ENCODE peak calls at places on chromosomes 16 and 17, in four cellular contexts. A is GM23248, N is ovary, Q is psoas muscle. R is an unnamed sample. For H3K4me1, H3K27me3 and H3K36me3, the result is how much of the 10 kb centered on the place peaks cover.

GRCh38 chr16:80174416-80174815 is 366.4 kb upstream of the DYNLRB2 start:
- DNase-seq in Q (no peak), N (no peak), A (peak), R (no peak)

GRCh38 chr17:9401434-9401833 is 174.2 kb downstream of the STX8 start:
- DNase-seq in A (peak), N (no peak), Q (no peak), R (no peak)

GRCh38 chr17:6070280-6070894 is at the start of gene WSCD1:
- DNase-seq in N (no peak), A (peak), Q (peak), R (no peak)

GRCh38 chr16:67389911-67390815 is 3.1 kb downstream of the TPPP3 start:
- DNase-seq in A (no peak), Q (peak), N (no peak), R (peak)

GRCh38 chr17:80431246-80432195 is 16.6 kb downstream of the ENDOV start:
- DNase-seq in Q (no peak), N (peak), A (no peak), R (no peak)

GRCh38 chr16:79707867-79708266 is 107.3 kb upstream of the MAF start:
- DNase-seq in N (peak), Q (peak), A (peak), R (peak)

GRCh38 chr16:87017388-87018012 is 299.7 kb downstream of the C16orf95 start:
- DNase-seq in Q (no peak), A (peak), N (no peak), R (no peak)

GRCh38 chr17:82060001-82060380 is 5.6 kb downstream of the DUS1L start:
- DNase-seq in Q (no peak), N (no peak), A (no peak), R (no peak)

GRCh38 chr16:3780570-3780969 is 63.2 kb upstream of the TRAP1 start:
- DNase-seq in A (peak), N (no peak), Q (no peak), R (no peak)

GRCh38 chr17:65931246-65932149 is 260.4 kb downstream of the CEP112 start:
- DNase-seq in A (peak), N (no peak), Q (no peak), R (peak)

GRCh38 chr17:50260501-50260911 is 13.8 kb upstream of the TMEM92 start:
- DNase-seq in A (no peak), Q (no peak), N (peak), R (no peak)

GRCh38 chr16:81443688-81444447 is 740 bp upstream of the CMIP start:
- DNase-seq in A (no peak), Q (peak), N (peak), R (peak)

GRCh38 chr16:82627811-82628339 is 1.1 kb downstream of the CDH13 start:
- DNase-seq in N (no peak), A (peak), Q (no peak), R (peak)

GRCh38 chr17:8747731-8748130 is 3.1 kb upstream of the CCDC42 start:
- DNase-seq in Q (no peak), A (no peak), N (no peak), R (no peak)

GRCh38 chr16:14303654-14304394 is 232.7 kb downstream of the MRTFB start:
- DNase-seq in N (no peak), Q (peak), A (peak), R (no peak)

GRCh38 chr16:78249056-78249455 is 149.6 kb downstream of the WWOX start:
- DNase-seq in Q (no peak), N (no peak), A (no peak), R (peak)

DNA sequence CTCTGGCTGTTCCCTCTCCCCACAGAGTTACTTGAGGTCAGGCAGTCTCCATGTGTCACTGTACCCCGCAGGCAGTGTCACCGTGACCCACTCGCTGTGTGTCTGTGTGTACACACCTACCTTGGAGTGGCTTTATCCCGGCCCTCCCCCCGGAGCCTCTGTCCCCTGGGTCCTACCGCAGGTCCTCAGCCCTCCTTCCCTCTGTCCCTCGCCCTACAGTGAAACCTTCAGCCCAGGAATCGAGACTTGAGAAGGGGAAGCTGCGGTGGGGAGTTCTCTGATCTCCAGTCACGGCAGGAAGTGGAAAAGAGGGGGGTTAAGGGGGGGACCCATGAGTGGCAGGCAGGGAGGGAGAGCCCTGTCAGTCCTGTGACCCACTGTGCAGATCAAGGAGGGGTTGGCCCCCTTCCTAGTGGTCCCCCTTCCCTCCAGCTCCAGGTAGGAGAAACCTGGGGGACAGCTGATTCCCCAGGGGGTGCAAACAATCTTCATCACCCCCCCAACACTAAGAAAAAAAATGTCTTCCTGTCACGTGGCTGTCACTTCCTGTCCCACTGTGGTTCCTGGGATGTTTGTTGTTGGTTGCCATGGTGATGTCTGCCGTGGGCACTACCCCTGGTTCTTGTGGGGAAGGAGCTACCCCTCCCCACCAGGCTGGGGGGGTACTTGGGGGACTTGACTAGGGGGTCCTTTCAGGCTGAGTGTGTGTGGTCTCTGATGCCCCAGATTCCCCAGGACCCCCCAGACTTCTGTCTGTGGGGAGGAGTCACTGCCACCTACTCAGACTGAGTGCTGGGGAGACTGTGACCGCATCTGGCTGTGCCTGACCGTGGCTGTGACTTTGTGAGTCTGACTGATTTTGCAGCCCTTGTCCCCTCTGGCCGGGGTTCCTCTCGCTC is 13.7 kb downstream of the RARA start:
- DNase-seq in Q (peak), N (peak), A (peak), R (peak)
- H3K4me1 ChIP-seq in Q (half or more), N (half or more), A (half or more), R (half or more)

GRCh38 chr17:75152971-75153853 is 1.1 kb downstream of the JPT1 start:
- DNase-seq in N (no peak), A (peak), Q (no peak), R (no peak)
- H3K27me3 ChIP-seq in N (under half), A (under half), Q (under half), R (under half)

GRCh38 chr17:28883967-28884702 is 13.4 kb downstream of the FLOT2 start:
- DNase-seq in A (no peak), Q (no peak), N (no peak), R (no peak)
- H3K36me3 ChIP-seq in A (under half), Q (under half), N (under half), R (half or more)

GRCh38 chr17:41986634-41987033 is 20.0 kb downstream of the CNP start:
- DNase-seq in Q (no peak), N (no peak), A (no peak), R (no peak)
- H3K4me1 ChIP-seq in Q (under half), N (under half), A (under half), R (under half)

GRCh38 chr17:17096438-17097178 is 54.4 kb downstream of the MPRIP start:
- DNase-seq in A (peak), Q (no peak), N (no peak), R (no peak)
- H3K27me3 ChIP-seq in A (under half), Q (under half), N (under half), R (under half)

GRCh38 chr17:57980522-57980921 is 7.5 kb downstream of the VEZF1 start:
- DNase-seq in N (no peak), A (no peak), Q (no peak), R (no peak)
- H3K36me3 ChIP-seq in N (under half), A (under half), Q (under half), R (half or more)

GRCh38 chr17:17780941-17781590 is 55.7 kb downstream of the SREBF1 start:
- DNase-seq in N (peak), Q (peak), A (no peak), R (no peak)

GRCh38 chr17:17779015-17779611 is 57.7 kb downstream of the SREBF1 start:
- DNase-seq in A (no peak), N (peak), Q (peak), R (no peak)

GRCh38 chr17:17778308-17779014 is 58.3 kb downstream of the SREBF1 start:
- DNase-seq in N (peak), A (peak), Q (peak), R (peak)

GRCh38 chr17:17774009-17774881 is 62.5 kb downstream of the SREBF1 start:
- DNase-seq in A (peak), Q (peak), N (no peak), R (peak)

DNA sequence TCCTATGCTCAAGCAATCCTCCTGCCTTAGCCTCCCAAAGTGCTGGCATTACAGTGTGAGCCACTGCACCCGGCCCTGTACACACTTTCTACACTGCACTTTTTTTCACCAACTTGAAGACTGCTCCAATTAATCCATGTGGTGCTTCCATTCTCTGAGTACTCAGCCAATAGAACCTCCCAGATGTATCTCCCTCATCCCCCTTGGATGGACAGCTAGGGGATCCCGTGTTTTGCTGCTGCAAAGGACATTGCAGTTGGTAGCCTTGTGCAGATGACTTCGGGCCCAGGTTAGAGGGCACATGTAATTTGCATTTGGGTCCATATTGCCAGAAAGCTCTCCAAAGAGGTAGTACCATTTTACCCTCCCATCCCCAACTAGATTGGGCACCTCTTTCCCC is 59.9 kb downstream of the SREBF1 start:
- DNase-seq in Q (no peak), N (no peak), A (no peak), R (no peak)
- H3K4me1 ChIP-seq in Q (under half), N (under half), A (under half), R (half or more)

DNA sequence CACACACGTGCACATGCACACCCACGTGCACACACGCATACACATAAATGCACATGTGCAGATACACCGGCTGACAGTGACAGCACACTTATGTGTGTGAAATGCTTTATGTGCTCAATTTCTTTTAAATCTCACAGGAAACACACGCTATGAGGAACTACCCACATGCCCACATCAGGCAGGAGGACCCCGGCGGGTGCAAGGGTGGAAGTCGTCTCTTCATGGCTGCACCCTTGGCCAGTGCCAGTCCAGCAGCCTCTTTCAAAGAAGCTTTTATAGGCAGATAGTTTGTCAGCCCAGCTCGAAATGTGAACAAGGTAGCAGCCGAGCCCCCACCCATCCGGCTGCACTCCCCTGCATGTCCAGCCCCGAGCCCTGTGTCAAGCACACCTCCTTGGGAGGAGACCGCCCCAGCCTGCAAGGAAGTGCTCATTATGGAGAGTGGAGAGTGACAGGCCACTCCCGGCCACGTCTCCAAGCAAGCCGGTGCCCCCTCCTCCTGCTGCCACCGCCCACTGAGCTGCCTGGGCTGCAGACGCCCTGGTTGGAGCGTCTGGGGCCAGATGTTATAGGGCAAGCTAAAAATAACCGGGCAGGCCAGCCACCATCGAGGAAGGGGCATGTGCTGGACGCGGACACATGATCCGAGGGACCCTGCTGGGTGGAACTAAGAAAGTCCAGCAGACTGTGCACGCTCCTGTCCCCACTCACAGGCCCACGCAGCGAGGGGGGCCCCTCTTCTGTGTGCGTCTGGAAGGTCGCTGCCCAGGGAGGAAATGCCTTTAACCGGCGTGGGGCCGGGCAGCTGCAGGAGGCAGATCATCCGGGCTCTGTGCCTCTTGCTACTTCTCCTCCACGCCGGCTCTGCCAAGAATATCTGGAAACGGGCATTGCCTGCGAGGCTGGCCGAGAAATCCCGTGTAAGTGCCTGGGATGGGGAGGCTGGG is at the start of gene WFDC1:
- DNase-seq in N (peak), Q (no peak), A (peak), R (peak)
- H3K27me3 ChIP-seq in N (under half), Q (under half), A (under half), R (under half)